ENCODE peak calls at places on chromosomes 3 and 15, in eight cellular contexts. X is neural progenitor cell; S is CD8-positive, alpha-beta T cell; I is fibroblast of mammary gland; T is activated B cell treated with CpG ODN at 0.5 μM for 24 hours; Y is GM12865; V is heart left ventricle; C is AG09319. K is an unnamed sample.

GRCh38 chr3:194276768-194277546 is 74.2 kb downstream of the CPN2 start:
- DNase-seq in X (no peak), S (no peak), I (peak; percentile 73), T (no peak), Y (no peak), V (peak; percentile 69), C (no peak), K (no peak)

GRCh38 chr3:152127058-152127457 is 141.7 kb upstream of the MBNL1 start:
- DNase-seq in X (no peak), S (no peak), I (peak; percentile 29), T (no peak), Y (peak; percentile 92), V (no peak), C (no peak), K (no peak)

GRCh38 chr3:125916376-125916978 is 52.5 kb upstream of the ROPN1B start:
- DNase-seq in X (peak; percentile 97), S (peak; percentile 95), I (peak; percentile 88), T (peak; percentile 91), Y (peak; percentile 97), V (no peak), C (peak; percentile 89), K (peak; percentile 86)

GRCh38 chr3:194675081-194675640 is 3.2 kb upstream of the LSG1 start:
- DNase-seq in X (no peak), S (no peak), I (peak; percentile 58), T (no peak), Y (peak; percentile 59), V (no peak), C (no peak), K (no peak)

GRCh38 chr3:155321418-155321817 is 27.9 kb upstream of the STRIT1 start:
- DNase-seq in X (no peak), S (no peak), I (peak; percentile 59), T (no peak), Y (no peak), V (no peak), C (no peak), K (no peak)

GRCh38 chr15:40871749-40872617 is 2.1 kb downstream of the RHOV start:
- DNase-seq in X (no peak), S (no peak), I (no peak), T (no peak), Y (peak; percentile 83), V (no peak), C (no peak), K (no peak)

GRCh38 chr15:24745276-24745675 is 69.7 kb downstream of the NPAP1 start:
- DNase-seq in X (peak; percentile 38), S (no peak), I (no peak), T (no peak), Y (no peak), V (no peak), C (no peak), K (no peak)

GRCh38 chr3:72492240-72492639 is 356.0 kb downstream of the SHQ1 start:
- DNase-seq in X (peak; percentile 27), S (no peak), I (peak; percentile 98), T (no peak), Y (no peak), V (peak; percentile 68), C (peak; percentile 89), K (no peak)

GRCh38 chr15:98257290-98257689 is 296.8 kb downstream of the ARRDC4 start:
- DNase-seq in X (peak; percentile 30), S (no peak), I (no peak), T (no peak), Y (no peak), V (no peak), C (no peak), K (no peak)

GRCh38 chr15:101451192-101451799 is 38.2 kb downstream of the PCSK6 start:
- DNase-seq in X (no peak), S (no peak), I (peak; percentile 43), T (no peak), Y (no peak), V (peak; percentile 85), C (peak; percentile 51), K (no peak)

GRCh38 chr15:95024388-95024787 is 793.0 kb downstream of the MCTP2 start:
- DNase-seq in X (peak; percentile 71), S (no peak), I (peak; percentile 57), T (no peak), Y (no peak), V (no peak), C (no peak), K (no peak)

GRCh38 chr15:51917493-51917892 is 54.1 kb downstream of the LEO1 start:
- DNase-seq in X (peak; percentile 60), S (no peak), I (peak; percentile 43), T (no peak), Y (peak; percentile 17), V (no peak), C (no peak), K (no peak)

GRCh38 chr3:176953106-176954080 is 243.9 kb downstream of the TBL1XR1 start:
- DNase-seq in X (no peak), S (no peak), I (peak; percentile 61), T (no peak), Y (no peak), V (peak; percentile 72), C (peak; percentile 53), K (no peak)

GRCh38 chr3:127446756-127447155 is 143.8 kb downstream of the TPRA1 start:
- DNase-seq in X (no peak), S (no peak), I (no peak), T (no peak), Y (no peak), V (no peak), C (no peak), K (no peak)

GRCh38 chr15:88605507-88606436 is 15.4 kb upstream of the AEN start:
- DNase-seq in X (peak; percentile 93), S (peak; percentile 51), I (no peak), T (no peak), Y (no peak), V (peak; percentile 74), C (no peak), K (no peak)

GRCh38 chr3:77042892-77043291 is 3.0 kb downstream of the ROBO2 start:
- DNase-seq in X (peak; percentile 26), S (no peak), I (no peak), T (no peak), Y (no peak), V (no peak), C (no peak), K (no peak)

GRCh38 chr3:62203561-62203960 is 169.8 kb downstream of the FEZF2 start:
- DNase-seq in X (no peak), S (no peak), I (no peak), T (no peak), Y (no peak), V (no peak), C (no peak), K (no peak)

GRCh38 chr15:74642724-74643367 is 27.2 kb downstream of the CLK3 start:
- DNase-seq in X (no peak), S (no peak), I (peak; percentile 42), T (no peak), Y (no peak), V (no peak), C (no peak), K (no peak)

GRCh38 chr15:52483712-52484111 is 45.0 kb downstream of the MYO5A start:
- DNase-seq in X (no peak), S (no peak), I (peak; percentile 77), T (no peak), Y (no peak), V (no peak), C (no peak), K (no peak)

GRCh38 chr15:82944840-82945239 is 7.7 kb downstream of the HOMER2 start:
- DNase-seq in X (no peak), S (no peak), I (peak; percentile 35), T (no peak), Y (no peak), V (no peak), C (no peak), K (no peak)

GRCh38 chr15:82942691-82943090 is 9.8 kb downstream of the HOMER2 start:
- DNase-seq in X (no peak), S (no peak), I (peak; percentile 55), T (no peak), Y (no peak), V (no peak), C (no peak), K (no peak)

GRCh38 chr15:82945326-82945725 is 7.2 kb downstream of the HOMER2 start:
- DNase-seq in X (no peak), S (no peak), I (no peak), T (no peak), Y (no peak), V (no peak), C (no peak), K (no peak)

GRCh38 chr15:82944038-82944437 is 8.5 kb downstream of the HOMER2 start:
- DNase-seq in X (no peak), S (no peak), I (no peak), T (no peak), Y (no peak), V (no peak), C (no peak), K (no peak)

GRCh38 chr15:82943176-82943575 is 9.3 kb downstream of the HOMER2 start:
- DNase-seq in X (no peak), S (no peak), I (no peak), T (no peak), Y (no peak), V (no peak), C (no peak), K (no peak)
- TF ChIP-seq CTCF in X (no peak), S (no peak), I (no peak), T (no peak), Y (no peak), V (no peak), C (no peak), K (no peak)

DNA sequence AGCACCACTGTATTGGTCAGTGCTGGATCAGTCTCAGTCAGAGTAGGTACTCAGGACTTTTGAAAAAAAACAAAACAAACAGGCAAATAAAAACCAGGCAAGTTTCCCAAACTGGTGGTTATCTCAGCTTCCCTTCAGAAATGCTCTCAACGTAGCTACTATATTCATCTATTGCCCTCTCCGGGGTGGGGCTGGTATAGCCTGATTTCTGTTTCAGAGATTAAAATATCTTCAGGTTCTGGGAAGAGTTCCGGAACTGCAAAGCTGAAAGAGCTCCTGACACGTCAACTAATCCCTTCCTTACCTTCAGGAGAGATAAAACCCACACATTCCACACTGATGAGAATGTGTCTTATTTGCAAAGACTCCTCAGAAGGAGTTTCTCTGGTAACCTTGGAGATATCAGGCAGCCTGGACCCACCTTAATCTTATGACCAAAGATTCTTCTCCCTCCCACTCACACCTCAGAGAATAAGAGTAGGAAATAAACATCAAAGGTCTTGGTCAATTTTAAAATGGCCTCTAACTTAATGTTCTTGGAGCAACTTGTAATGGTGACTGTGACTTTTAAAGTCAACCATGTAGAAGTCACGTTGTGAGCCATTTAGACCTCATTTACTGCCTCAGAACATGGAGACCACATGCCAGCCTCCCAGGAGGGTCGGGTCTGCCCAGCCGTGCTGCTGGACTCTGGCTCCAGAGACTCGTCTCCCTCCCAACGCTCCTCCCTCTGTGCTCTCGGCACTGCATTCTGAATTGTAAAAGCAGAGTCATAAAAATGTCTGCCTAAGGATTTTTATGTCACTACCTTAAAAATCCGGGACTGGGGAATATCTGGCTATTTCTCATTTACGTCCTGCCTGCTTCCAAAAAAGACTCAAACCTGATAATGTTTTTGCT is 53.8 kb downstream of the CDCP1 start:
- DNase-seq in X (no peak), S (no peak), I (peak; percentile 42), T (no peak), Y (no peak), V (no peak), C (no peak), K (no peak)
- TF ChIP-seq CTCF in X (no peak), S (no peak), I (no peak), T (no peak), Y (no peak), V (no peak), C (no peak), K (no peak)

GRCh38 chr15:84748274-84749110 is at the start of gene ZNF592:
- DNase-seq in X (peak; percentile 90), S (peak; percentile 84), I (peak; percentile 65), T (peak; percentile 88), Y (peak; percentile 91), V (peak; percentile 93), C (peak; percentile 55), K (peak; percentile 82)
- TF ChIP-seq CTCF in X (no peak), S (no peak), I (no peak), T (no peak), Y (peak; percentile 27), V (peak; percentile 13), C (no peak), K (no peak)

GRCh38 chr3:153221748-153222162 is 59.7 kb downstream of the RAP2B start:
- DNase-seq in X (no peak), S (peak; percentile 79), I (peak; percentile 91), T (no peak), Y (peak; percentile 86), V (peak; percentile 70), C (no peak), K (peak; percentile 72)
- TF ChIP-seq CTCF in X (no peak), S (no peak), I (no peak), T (no peak), Y (no peak), V (no peak), C (no peak), K (no peak)